ENCODE peak calls at places on chromosomes 4 and X, in seven cellular contexts. One of them, this sample, is unnamed.
A peak's percentile ranks its signal among the peaks of the same experiment; 100 is the strongest.

GRCh38 chr4:88661724-88662123 is 35.9 kb downstream of the NAP1L5 start:
- DNase-seq in breast epithelium: no peak
- DNase-seq in upper lobe of left lung: no peak
- DNase-seq in esophagus muscularis mucosa: no peak
- DNase-seq in heart left ventricle: no peak
- DNase-seq in suprapubic skin: no peak
- DNase-seq in Peyer's patch: no peak
- DNase-seq in this sample: no peak

GRCh38 chrX:70301716-70302115 is 11.8 kb downstream of the KIF4A start:
- DNase-seq in breast epithelium: no peak
- DNase-seq in upper lobe of left lung: no peak
- DNase-seq in esophagus muscularis mucosa: no peak
- DNase-seq in heart left ventricle: no peak
- DNase-seq in suprapubic skin: no peak
- DNase-seq in Peyer's patch: no peak
- DNase-seq in this sample: no peak

GRCh38 chr4:174545268-174545667 is 23.0 kb upstream of the HPGD start:
- DNase-seq in breast epithelium: no peak
- DNase-seq in upper lobe of left lung: no peak
- DNase-seq in esophagus muscularis mucosa: no peak
- DNase-seq in heart left ventricle: no peak
- DNase-seq in suprapubic skin: no peak
- DNase-seq in Peyer's patch: no peak
- DNase-seq in this sample: no peak

GRCh38 chrX:12330841-12331240 is 192.6 kb downstream of the FRMPD4 start:
- DNase-seq in breast epithelium: no peak
- DNase-seq in upper lobe of left lung: no peak
- DNase-seq in esophagus muscularis mucosa: no peak
- DNase-seq in heart left ventricle: no peak
- DNase-seq in suprapubic skin: no peak
- DNase-seq in Peyer's patch: no peak
- DNase-seq in this sample: no peak

GRCh38 chr4:51831133-51831532 is 11.8 kb upstream of the DCUN1D4 start:
- DNase-seq in breast epithelium: no peak
- DNase-seq in upper lobe of left lung: peak; percentile 47
- DNase-seq in esophagus muscularis mucosa: no peak
- DNase-seq in heart left ventricle: peak; percentile 51
- DNase-seq in suprapubic skin: no peak
- DNase-seq in Peyer's patch: peak; percentile 75
- DNase-seq in this sample: peak; percentile 76

GRCh38 chr4:498328-498919 is 532 bp downstream of the ZNF721 start:
- DNase-seq in breast epithelium: no peak
- DNase-seq in upper lobe of left lung: no peak
- DNase-seq in esophagus muscularis mucosa: no peak
- DNase-seq in heart left ventricle: no peak
- DNase-seq in suprapubic skin: no peak
- DNase-seq in Peyer's patch: no peak
- DNase-seq in this sample: no peak

GRCh38 chrX:151754641-151755215 is 20.2 kb downstream of the CNGA2 start:
- DNase-seq in breast epithelium: no peak
- DNase-seq in upper lobe of left lung: no peak
- DNase-seq in esophagus muscularis mucosa: no peak
- DNase-seq in heart left ventricle: no peak
- DNase-seq in suprapubic skin: no peak
- DNase-seq in Peyer's patch: no peak
- DNase-seq in this sample: no peak

GRCh38 chr4:99403380-99404194 is 31.6 kb downstream of the ADH7 start:
- DNase-seq in breast epithelium: no peak
- DNase-seq in upper lobe of left lung: no peak
- DNase-seq in esophagus muscularis mucosa: no peak
- DNase-seq in heart left ventricle: no peak
- DNase-seq in suprapubic skin: no peak
- DNase-seq in Peyer's patch: no peak
- DNase-seq in this sample: no peak

GRCh38 chr4:11456441-11456840 is 27.7 kb upstream of the HS3ST1 start:
- DNase-seq in breast epithelium: no peak
- DNase-seq in upper lobe of left lung: no peak
- DNase-seq in esophagus muscularis mucosa: no peak
- DNase-seq in heart left ventricle: no peak
- DNase-seq in suprapubic skin: no peak
- DNase-seq in Peyer's patch: no peak
- DNase-seq in this sample: no peak

GRCh38 chrX:38799995-38800394 is 1.3 kb upstream of the MID1IP1 start:
- DNase-seq in breast epithelium: no peak
- DNase-seq in upper lobe of left lung: no peak
- DNase-seq in esophagus muscularis mucosa: no peak
- DNase-seq in heart left ventricle: peak; percentile 24
- DNase-seq in suprapubic skin: no peak
- DNase-seq in Peyer's patch: no peak
- DNase-seq in this sample: peak; percentile 46

GRCh38 chr4:102022343-102022742 is 231.8 kb downstream of the BANK1 start:
- DNase-seq in breast epithelium: no peak
- DNase-seq in upper lobe of left lung: no peak
- DNase-seq in esophagus muscularis mucosa: no peak
- DNase-seq in heart left ventricle: no peak
- DNase-seq in suprapubic skin: no peak
- DNase-seq in Peyer's patch: no peak
- DNase-seq in this sample: no peak

GRCh38 chr4:39085891-39086290 is 23.9 kb downstream of the KLHL5 start:
- DNase-seq in breast epithelium: peak; percentile 77
- DNase-seq in upper lobe of left lung: no peak
- DNase-seq in esophagus muscularis mucosa: no peak
- DNase-seq in heart left ventricle: no peak
- DNase-seq in suprapubic skin: no peak
- DNase-seq in Peyer's patch: no peak
- DNase-seq in this sample: no peak

GRCh38 chr4:154364012-154364863 is 127.4 kb downstream of the DCHS2 start:
- DNase-seq in breast epithelium: no peak
- DNase-seq in upper lobe of left lung: no peak
- DNase-seq in esophagus muscularis mucosa: no peak
- DNase-seq in heart left ventricle: no peak
- DNase-seq in suprapubic skin: no peak
- DNase-seq in Peyer's patch: no peak
- DNase-seq in this sample: no peak

GRCh38 chrX:70437011-70437410 is 7.6 kb upstream of the DLG3 start:
- DNase-seq in breast epithelium: no peak
- DNase-seq in upper lobe of left lung: no peak
- DNase-seq in esophagus muscularis mucosa: no peak
- DNase-seq in heart left ventricle: no peak
- DNase-seq in suprapubic skin: no peak
- DNase-seq in Peyer's patch: no peak
- DNase-seq in this sample: no peak

GRCh38 chr4:1983846-1984405 is 24.8 kb downstream of the NELFA start:
- DNase-seq in breast epithelium: no peak
- DNase-seq in upper lobe of left lung: no peak
- DNase-seq in esophagus muscularis mucosa: no peak
- DNase-seq in heart left ventricle: no peak
- DNase-seq in suprapubic skin: no peak
- DNase-seq in Peyer's patch: no peak
- DNase-seq in this sample: no peak

GRCh38 chr4:100547541-100548208 is 29.9 kb upstream of the EMCN start:
- DNase-seq in breast epithelium: no peak
- DNase-seq in upper lobe of left lung: no peak
- DNase-seq in esophagus muscularis mucosa: no peak
- DNase-seq in heart left ventricle: no peak
- DNase-seq in suprapubic skin: no peak
- DNase-seq in Peyer's patch: no peak
- DNase-seq in this sample: no peak

GRCh38 chr4:99634742-99635360 is 22.8 kb downstream of the C4orf54 start:
- DNase-seq in breast epithelium: no peak
- DNase-seq in upper lobe of left lung: no peak
- DNase-seq in esophagus muscularis mucosa: no peak
- DNase-seq in heart left ventricle: no peak
- DNase-seq in suprapubic skin: no peak
- DNase-seq in Peyer's patch: no peak
- DNase-seq in this sample: no peak

GRCh38 chrX:14496674-14497073 is 32.7 kb upstream of the GLRA2 start:
- DNase-seq in breast epithelium: no peak
- DNase-seq in upper lobe of left lung: no peak
- DNase-seq in esophagus muscularis mucosa: no peak
- DNase-seq in heart left ventricle: no peak
- DNase-seq in suprapubic skin: no peak
- DNase-seq in Peyer's patch: no peak
- DNase-seq in this sample: no peak

GRCh38 chr4:31045724-31046318 is 325.7 kb downstream of the PCDH7 start:
- DNase-seq in breast epithelium: no peak
- DNase-seq in upper lobe of left lung: peak; percentile 23
- DNase-seq in esophagus muscularis mucosa: no peak
- DNase-seq in heart left ventricle: no peak
- DNase-seq in suprapubic skin: no peak
- DNase-seq in Peyer's patch: no peak
- DNase-seq in this sample: no peak

GRCh38 chr4:80173387-80173786 is 23.9 kb upstream of the PRDM8 start:
- DNase-seq in breast epithelium: no peak
- DNase-seq in upper lobe of left lung: no peak
- DNase-seq in esophagus muscularis mucosa: no peak
- DNase-seq in heart left ventricle: no peak
- DNase-seq in suprapubic skin: no peak
- DNase-seq in Peyer's patch: no peak
- DNase-seq in this sample: no peak

GRCh38 chr4:3660086-3660927 is 105.9 kb upstream of the ADRA2C start:
- DNase-seq in breast epithelium: no peak
- DNase-seq in upper lobe of left lung: no peak
- DNase-seq in esophagus muscularis mucosa: no peak
- DNase-seq in heart left ventricle: no peak
- DNase-seq in suprapubic skin: no peak
- DNase-seq in Peyer's patch: no peak
- DNase-seq in this sample: no peak

GRCh38 chrX:48492293-48492910 is 16.4 kb upstream of the PORCN start:
- DNase-seq in breast epithelium: no peak
- DNase-seq in upper lobe of left lung: no peak
- DNase-seq in esophagus muscularis mucosa: no peak
- DNase-seq in heart left ventricle: no peak
- DNase-seq in suprapubic skin: no peak
- DNase-seq in Peyer's patch: no peak
- DNase-seq in this sample: no peak

GRCh38 chr4:7766661-7767345 is 172.9 kb downstream of the AFAP1 start:
- DNase-seq in breast epithelium: no peak
- DNase-seq in upper lobe of left lung: no peak
- DNase-seq in esophagus muscularis mucosa: no peak
- DNase-seq in heart left ventricle: no peak
- DNase-seq in suprapubic skin: no peak
- DNase-seq in Peyer's patch: peak; percentile 32
- DNase-seq in this sample: no peak

GRCh38 chr4:24244663-24245519 is 339.5 kb downstream of the DHX15 start:
- DNase-seq in breast epithelium: no peak
- DNase-seq in upper lobe of left lung: no peak
- DNase-seq in esophagus muscularis mucosa: no peak
- DNase-seq in heart left ventricle: peak; percentile 76
- DNase-seq in suprapubic skin: no peak
- DNase-seq in Peyer's patch: no peak
- DNase-seq in this sample: no peak

GRCh38 chr4:3317656-3318211 is 24.9 kb downstream of the RGS12 start:
- DNase-seq in breast epithelium: no peak
- DNase-seq in upper lobe of left lung: no peak
- DNase-seq in esophagus muscularis mucosa: no peak
- DNase-seq in heart left ventricle: peak; percentile 16
- DNase-seq in suprapubic skin: peak; percentile 55
- DNase-seq in Peyer's patch: peak; percentile 23
- DNase-seq in this sample: no peak

DNA sequence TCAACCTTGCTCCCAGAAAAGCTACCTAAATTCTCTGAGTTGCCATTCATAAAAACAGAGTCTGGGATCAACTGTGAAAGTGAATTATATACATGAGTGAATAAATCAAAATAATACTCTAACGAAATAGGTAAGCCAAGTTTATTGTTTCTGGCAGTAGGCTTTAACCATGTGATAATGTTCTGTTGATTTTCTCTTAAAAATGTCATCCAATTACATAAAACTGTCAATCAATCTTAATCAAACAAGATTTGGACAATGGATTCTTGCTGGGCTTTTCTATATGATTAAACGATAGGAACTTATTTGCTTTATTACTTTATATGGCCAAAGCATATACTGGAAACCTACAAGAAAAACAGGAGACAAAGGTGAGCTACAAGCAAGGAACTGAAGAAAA is 148.8 kb downstream of the INPP4B start:
- DNase-seq in breast epithelium: no peak
- DNase-seq in upper lobe of left lung: no peak
- DNase-seq in esophagus muscularis mucosa: no peak
- DNase-seq in heart left ventricle: no peak
- DNase-seq in suprapubic skin: no peak
- DNase-seq in Peyer's patch: no peak
- DNase-seq in this sample: no peak
- H3K9me3 ChIP-seq in breast epithelium: no peaks in the 10 kb centered on the region
- H3K9me3 ChIP-seq in upper lobe of left lung: no peaks in the 10 kb centered on the region
- H3K9me3 ChIP-seq in esophagus muscularis mucosa: no peaks in the 10 kb centered on the region
- H3K9me3 ChIP-seq in heart left ventricle: no peaks in the 10 kb centered on the region
- H3K9me3 ChIP-seq in suprapubic skin: no peaks in the 10 kb centered on the region
- H3K9me3 ChIP-seq in Peyer's patch: no peaks in the 10 kb centered on the region
- H3K9me3 ChIP-seq in this sample: no peaks in the 10 kb centered on the region

DNA sequence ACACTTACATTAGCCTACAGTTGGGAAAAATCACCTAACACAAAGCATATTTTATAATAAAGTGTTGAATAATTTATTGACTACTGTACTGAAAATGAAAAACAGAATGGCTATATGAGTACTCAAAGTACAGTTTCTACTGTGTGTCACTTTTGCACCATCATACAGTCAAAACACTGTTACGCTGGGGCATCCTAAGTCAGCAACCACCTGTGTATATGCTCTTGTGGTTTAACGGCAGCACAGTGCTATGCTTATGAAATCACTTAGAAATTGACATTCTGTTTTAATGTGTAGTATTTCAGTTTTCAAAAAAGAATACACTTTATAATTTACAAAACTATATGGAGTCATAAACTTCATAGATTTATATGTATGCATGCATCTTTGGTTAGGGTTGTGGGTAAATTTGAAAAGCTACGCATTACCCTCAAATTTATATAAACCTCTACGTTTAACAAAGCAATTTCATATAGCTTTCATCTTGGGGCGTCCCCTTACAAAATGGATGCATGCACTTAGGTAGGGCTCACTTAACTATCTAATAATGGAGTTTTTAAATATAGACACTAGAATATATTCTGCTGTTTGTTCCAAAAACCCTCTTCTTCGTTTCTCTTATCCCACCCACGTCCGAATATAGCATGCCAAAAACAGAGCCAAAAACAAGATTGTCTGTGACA is 691 bp upstream of the NEIL3 start:
- DNase-seq in breast epithelium: no peak
- DNase-seq in upper lobe of left lung: no peak
- DNase-seq in esophagus muscularis mucosa: no peak
- DNase-seq in heart left ventricle: no peak
- DNase-seq in suprapubic skin: no peak
- DNase-seq in Peyer's patch: no peak
- DNase-seq in this sample: no peak
- H3K4me3 ChIP-seq in breast epithelium: peak overlapping the region; percentile 77
- H3K4me3 ChIP-seq in upper lobe of left lung: peak overlapping the region; percentile 80
- H3K4me3 ChIP-seq in esophagus muscularis mucosa: peak overlapping the region; percentile 61
- H3K4me3 ChIP-seq in heart left ventricle: peak overlapping the region; percentile 89
- H3K4me3 ChIP-seq in suprapubic skin: peak overlapping the region; percentile 71
- H3K4me3 ChIP-seq in Peyer's patch: peak overlapping the region; percentile 72
- H3K4me3 ChIP-seq in this sample: peak overlapping the region; percentile 50

GRCh38 chr4:122481766-122482405 is 25.4 kb upstream of the IL2 start:
- DNase-seq in breast epithelium: no peak
- DNase-seq in upper lobe of left lung: no peak
- DNase-seq in esophagus muscularis mucosa: no peak
- DNase-seq in heart left ventricle: no peak
- DNase-seq in suprapubic skin: no peak
- DNase-seq in Peyer's patch: no peak
- DNase-seq in this sample: no peak
- TF ChIP-seq POLR2A in breast epithelium: no peak
- TF ChIP-seq POLR2A in upper lobe of left lung: no peak
- TF ChIP-seq POLR2A in esophagus muscularis mucosa: no peak
- TF ChIP-seq POLR2A in heart left ventricle: no peak
- TF ChIP-seq POLR2A in suprapubic skin: no peak
- TF ChIP-seq POLR2A in Peyer's patch: no peak
- TF ChIP-seq POLR2A in this sample: no peak

GRCh38 chrX:55187281-55187680 is 32.9 kb upstream of the PAGE5 start:
- DNase-seq in breast epithelium: no peak
- DNase-seq in upper lobe of left lung: no peak
- DNase-seq in esophagus muscularis mucosa: no peak
- DNase-seq in heart left ventricle: no peak
- DNase-seq in suprapubic skin: no peak
- DNase-seq in Peyer's patch: no peak
- DNase-seq in this sample: no peak
- H3K9me3 ChIP-seq in breast epithelium: no peaks in the 10 kb centered on the region
- H3K9me3 ChIP-seq in upper lobe of left lung: no peaks in the 10 kb centered on the region
- H3K9me3 ChIP-seq in esophagus muscularis mucosa: no peaks in the 10 kb centered on the region
- H3K9me3 ChIP-seq in heart left ventricle: no peaks in the 10 kb centered on the region
- H3K9me3 ChIP-seq in suprapubic skin: no peaks in the 10 kb centered on the region
- H3K9me3 ChIP-seq in Peyer's patch: no peaks in the 10 kb centered on the region
- H3K9me3 ChIP-seq in this sample: no peaks in the 10 kb centered on the region

This sample was measured in right lobe of liver.